ENCODE peak calls at places on chromosomes 13 and 19, in seven cellular contexts. T, Z, R, N, I, B and Q are unnamed samples.

GRCh38 chr13:28455580-28456194 is 39.2 kb downstream of the FLT1 start:
- DNase-seq in T (no peak), Z (peak), R (no peak), N (no peak), I (no peak), B (no peak), Q (no peak)

GRCh38 chr13:66339214-66339613 is 890.9 kb downstream of the PCDH9 start:
- DNase-seq in T (no peak), Z (no peak), R (no peak), N (no peak), I (no peak), B (no peak), Q (no peak)

GRCh38 chr19:21022996-21023395 is 2.5 kb downstream of the ZNF430 start:
- DNase-seq in T (no peak), Z (peak), R (peak), N (no peak), I (peak), B (no peak), Q (peak)

GRCh38 chr13:38496956-38497355 is 147.3 kb downstream of the UFM1 start:
- DNase-seq in T (no peak), Z (peak), R (no peak), N (no peak), I (no peak), B (no peak), Q (no peak)

GRCh38 chr13:113539176-113539575 is 45.4 kb upstream of the TFDP1 start:
- DNase-seq in T (no peak), Z (no peak), R (no peak), N (no peak), I (no peak), B (no peak), Q (no peak)

GRCh38 chr19:31391518-31391917 is 42.3 kb upstream of the TSHZ3 start:
- DNase-seq in T (no peak), Z (no peak), R (no peak), N (no peak), I (no peak), B (no peak), Q (no peak)

GRCh38 chr13:109479991-109480696 is 306.2 kb downstream of the IRS2 start:
- DNase-seq in T (no peak), Z (peak), R (no peak), N (peak), I (peak), B (no peak), Q (peak)

GRCh38 chr13:42747399-42747873 is 33.9 kb upstream of the FAM216B start:
- DNase-seq in T (no peak), Z (peak), R (peak), N (no peak), I (peak), B (peak), Q (peak)

GRCh38 chr13:110289174-110289573 is 17.8 kb downstream of the COL4A1 start:
- DNase-seq in T (no peak), Z (no peak), R (no peak), N (no peak), I (no peak), B (no peak), Q (no peak)

GRCh38 chr13:44399045-44399444 is 25.4 kb downstream of the SERP2 start:
- DNase-seq in T (no peak), Z (no peak), R (no peak), N (no peak), I (no peak), B (no peak), Q (no peak)

GRCh38 chr13:94535775-94536174 is 56.3 kb upstream of the DCT start:
- DNase-seq in T (no peak), Z (no peak), R (no peak), N (no peak), I (no peak), B (no peak), Q (no peak)

GRCh38 chr13:42181381-42181953 is 90.5 kb upstream of the AKAP11 start:
- DNase-seq in T (no peak), Z (peak), R (no peak), N (no peak), I (no peak), B (no peak), Q (no peak)

GRCh38 chr13:97574926-97575325 is 141.0 kb downstream of the RAP2A start:
- DNase-seq in T (no peak), Z (peak), R (no peak), N (no peak), I (peak), B (no peak), Q (no peak)

GRCh38 chr19:3603121-3603841 is 3.4 kb downstream of the TBXA2R start:
- DNase-seq in T (no peak), Z (no peak), R (no peak), N (no peak), I (no peak), B (no peak), Q (no peak)

GRCh38 chr13:75745387-75745786 is 109.3 kb downstream of the LMO7 start:
- DNase-seq in T (no peak), Z (no peak), R (no peak), N (no peak), I (no peak), B (no peak), Q (no peak)

GRCh38 chr13:102295316-102296048 is 106.4 kb downstream of the FGF14 start:
- DNase-seq in T (no peak), Z (peak), R (no peak), N (no peak), I (no peak), B (peak), Q (no peak)

GRCh38 chr13:48400820-48401219 is 12.1 kb downstream of the LPAR6 start:
- DNase-seq in T (no peak), Z (peak), R (peak), N (no peak), I (peak), B (peak), Q (peak)

GRCh38 chr19:5585461-5586299 is 17.9 kb upstream of the TINCR start:
- DNase-seq in T (no peak), Z (no peak), R (no peak), N (no peak), I (no peak), B (no peak), Q (no peak)

GRCh38 chr13:110713981-110714797 is 689 bp downstream of the ING1 start:
- DNase-seq in T (peak), Z (peak), R (no peak), N (no peak), I (peak), B (no peak), Q (peak)

GRCh38 chr13:74187564-74187963 is 53.4 kb upstream of the KLF12 start:
- DNase-seq in T (no peak), Z (no peak), R (no peak), N (no peak), I (peak), B (no peak), Q (peak)

GRCh38 chr19:18856385-18857126 is 24.8 kb downstream of the UPF1 start:
- DNase-seq in T (no peak), Z (peak), R (no peak), N (no peak), I (peak), B (no peak), Q (no peak)

GRCh38 chr13:112959206-112959605 is 9.8 kb upstream of the MCF2L start:
- DNase-seq in T (no peak), Z (peak), R (no peak), N (no peak), I (no peak), B (no peak), Q (no peak)

GRCh38 chr13:99123101-99124045 is 77.3 kb upstream of the UBAC2 start:
- DNase-seq in T (no peak), Z (no peak), R (no peak), N (no peak), I (peak), B (no peak), Q (peak)

GRCh38 chr13:23074054-23074805 is 106.5 kb upstream of the SGCG start:
- DNase-seq in T (no peak), Z (no peak), R (no peak), N (no peak), I (no peak), B (no peak), Q (no peak)

GRCh38 chr13:99916366-99917103 is 55.0 kb downstream of the ZIC5 start:
- DNase-seq in T (no peak), Z (peak), R (peak), N (no peak), I (peak), B (peak), Q (peak)

GRCh38 chr19:4647676-4648644 is 8.6 kb downstream of the TNFAIP8L1 start:
- DNase-seq in T (peak), Z (peak), R (no peak), N (no peak), I (no peak), B (no peak), Q (no peak)

GRCh38 chr19:5558101-5558621 is 9.6 kb downstream of the TINCR start:
- DNase-seq in T (no peak), Z (no peak), R (no peak), N (no peak), I (peak), B (no peak), Q (peak)

GRCh38 chr19:39941615-39942507 is 7.4 kb upstream of the FCGBP start:
- DNase-seq in T (no peak), Z (peak), R (peak), N (no peak), I (peak), B (no peak), Q (no peak)

GRCh38 chr19:10780368-10780767 is 55.6 kb downstream of the TMED1 start:
- DNase-seq in T (no peak), Z (peak), R (no peak), N (no peak), I (no peak), B (no peak), Q (no peak)

GRCh38 chr13:60318186-60318585 is 78.8 kb upstream of the TDRD3 start:
- DNase-seq in T (no peak), Z (no peak), R (no peak), N (no peak), I (no peak), B (no peak), Q (no peak)

GRCh38 chr19:1417145-1417544 is 9.8 kb downstream of the DAZAP1 start:
- DNase-seq in T (no peak), Z (no peak), R (no peak), N (no peak), I (no peak), B (no peak), Q (no peak)

GRCh38 chr19:30428856-30429255 is 56.7 kb downstream of the ZNF536 start:
- DNase-seq in T (no peak), Z (no peak), R (no peak), N (no peak), I (no peak), B (no peak), Q (no peak)

GRCh38 chr13:80273717-80274116 is 67.2 kb downstream of the SPRY2 start:
- DNase-seq in T (no peak), Z (no peak), R (no peak), N (no peak), I (no peak), B (no peak), Q (no peak)

GRCh38 chr19:6238256-6238642 is 41.5 kb downstream of the MLLT1 start:
- DNase-seq in T (no peak), Z (peak), R (no peak), N (no peak), I (no peak), B (no peak), Q (no peak)

DNA sequence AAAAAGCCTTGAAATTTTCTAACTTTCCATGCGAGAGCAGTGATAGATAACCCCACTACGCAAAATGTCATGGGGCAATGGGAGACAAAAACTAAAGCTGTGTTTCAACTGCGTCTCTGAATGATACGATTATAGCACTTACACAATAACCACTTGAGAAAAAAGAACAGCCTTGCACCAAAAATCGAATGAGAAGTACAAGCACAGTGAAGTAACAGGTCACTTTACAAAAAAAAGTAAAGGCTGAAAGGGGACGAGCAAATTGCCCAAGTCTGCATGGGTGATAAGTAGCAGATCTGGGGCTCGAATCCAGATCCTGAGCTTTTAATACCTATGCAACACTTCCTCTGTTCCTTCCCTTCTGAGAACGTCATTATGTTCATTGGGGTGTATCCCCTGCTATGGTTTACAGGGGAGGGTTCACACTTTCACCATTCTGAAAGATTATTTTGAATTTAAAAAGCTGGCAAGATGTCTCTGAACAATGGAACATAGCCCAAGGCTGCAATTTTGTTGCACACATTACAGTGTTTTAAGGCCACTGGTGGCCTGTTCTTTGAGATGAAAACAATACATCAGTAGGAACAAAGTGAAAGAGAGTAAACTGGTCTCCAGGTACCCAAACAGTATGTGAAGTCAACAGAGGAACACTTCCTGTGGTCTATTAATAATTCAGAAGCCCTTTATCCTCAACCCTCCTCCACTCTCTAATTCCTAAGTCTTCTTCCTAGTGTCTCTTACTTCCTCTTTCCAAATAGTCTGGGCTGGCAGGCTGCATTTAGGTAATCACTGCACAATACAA is 3.1 kb downstream of the CPB2 start:
- DNase-seq in T (no peak), Z (no peak), R (no peak), N (no peak), I (no peak), B (no peak), Q (no peak)
- TF ChIP-seq CTCF in T (no peak), Z (no peak), R (no peak), N (no peak), I (no peak), B (no peak), Q (no peak)

GRCh38 chr19:54168174-54168917 is 4.6 kb downstream of the TMC4 start:
- DNase-seq in T (peak), Z (peak), R (peak), N (peak), I (peak), B (peak), Q (peak)
- TF ChIP-seq CTCF in T (peak), Z (peak), R (peak), N (peak), I (peak), B (peak), Q (peak)

DNA sequence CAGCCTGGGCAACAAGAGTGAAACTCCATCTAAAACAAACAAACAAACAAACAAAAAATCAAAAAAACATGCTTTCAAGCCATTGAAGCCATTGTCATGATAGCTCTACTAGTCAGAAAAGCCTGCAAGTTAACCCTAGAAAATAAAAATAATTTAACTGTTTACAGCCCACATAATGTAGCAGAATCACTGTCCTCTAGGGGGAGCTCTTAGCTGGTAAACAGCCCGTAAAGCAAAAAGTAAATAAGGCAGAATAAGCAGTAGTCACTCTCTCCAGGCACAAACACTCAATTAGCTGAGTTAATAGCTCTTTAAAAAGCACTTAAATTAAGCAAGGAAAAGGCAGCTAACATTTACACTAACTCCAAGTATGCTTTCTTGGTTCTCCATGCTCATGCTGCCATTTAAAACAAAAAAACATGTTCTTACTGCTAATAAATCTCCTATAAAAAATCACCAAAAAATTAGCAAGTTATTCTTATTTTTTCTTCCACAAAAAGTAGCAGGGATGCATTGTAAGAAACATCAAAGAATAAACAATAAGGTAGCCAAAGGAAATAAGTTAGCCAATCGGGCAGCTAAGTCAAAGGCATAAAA is 11.3 kb downstream of the LILRB4 start:
- DNase-seq in T (no peak), Z (peak), R (no peak), N (no peak), I (peak), B (no peak), Q (no peak)
- TF ChIP-seq CTCF in T (peak), Z (peak), R (peak), N (no peak), I (peak), B (peak), Q (peak)

DNA sequence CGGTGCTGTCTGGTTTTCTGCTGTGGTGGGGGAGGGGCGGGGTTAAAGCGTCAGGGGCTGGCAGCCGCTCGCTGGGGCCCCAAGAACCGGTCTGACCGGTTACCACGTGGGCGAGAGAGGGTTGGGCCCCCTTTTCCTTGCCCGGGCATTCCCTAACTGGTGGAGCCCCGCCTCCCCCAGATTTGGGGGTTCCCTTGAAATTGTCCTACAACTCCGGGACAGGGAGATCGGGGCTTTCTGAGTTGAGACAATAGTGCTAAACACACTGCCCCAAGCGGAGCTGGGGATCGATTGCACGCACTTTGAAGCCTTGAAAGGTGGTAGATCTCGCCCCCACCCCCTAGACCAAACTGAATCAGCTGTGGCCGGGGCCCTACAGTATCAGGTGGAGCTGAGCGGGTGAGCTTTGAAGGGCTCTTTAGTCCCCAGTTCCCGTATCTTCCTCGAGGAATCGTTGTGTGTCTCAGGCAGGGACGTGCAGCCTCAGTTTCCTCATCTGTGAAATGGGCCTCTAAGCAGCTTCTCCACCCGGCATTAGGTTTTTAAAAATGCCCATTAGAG is 4.8 kb downstream of the IER2 start:
- DNase-seq in T (peak), Z (no peak), R (no peak), N (no peak), I (peak), B (no peak), Q (peak)
- TF ChIP-seq CTCF in T (peak), Z (peak), R (peak), N (no peak), I (peak), B (peak), Q (peak)

GRCh38 chr19:33998739-33999345 is 173.5 kb upstream of the LSM14A start:
- DNase-seq in T (no peak), Z (peak), R (no peak), N (no peak), I (no peak), B (no peak), Q (no peak)
- TF ChIP-seq CTCF in T (peak), Z (peak), R (no peak), N (no peak), I (peak), B (peak), Q (peak)

GRCh38 chr13:29733069-29733700 is 117.2 kb downstream of the UBL3 start:
- DNase-seq in T (no peak), Z (no peak), R (no peak), N (no peak), I (peak), B (no peak), Q (peak)

DNA sequence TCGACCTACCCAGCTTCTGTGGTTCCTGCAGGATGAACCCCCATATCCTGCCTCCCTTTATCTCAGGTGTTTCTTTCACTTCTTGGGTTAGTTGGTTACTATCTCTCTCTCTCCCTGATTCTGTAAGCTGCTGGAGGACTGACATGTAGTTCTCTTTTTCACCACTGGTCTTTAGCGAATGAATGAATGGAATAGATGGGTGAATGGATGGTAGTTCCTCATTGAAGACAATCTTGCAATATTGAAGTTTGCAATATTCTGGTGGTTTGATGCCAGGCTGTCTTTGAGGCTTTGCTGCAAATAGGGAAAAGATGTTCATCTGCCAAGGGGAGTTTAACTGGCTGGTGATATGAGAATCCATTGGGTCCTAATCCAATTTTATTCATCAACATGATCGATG is 120.2 kb downstream of the UBL3 start:
- DNase-seq in T (no peak), Z (no peak), R (no peak), N (no peak), I (no peak), B (no peak), Q (no peak)
- TF ChIP-seq CTCF in T (no peak), Z (peak), R (no peak), N (no peak), I (peak), B (no peak), Q (peak)

GRCh38 chr13:32443111-32443510 is 15.2 kb upstream of the N4BP2L1 start:
- DNase-seq in T (no peak), Z (peak), R (no peak), N (no peak), I (no peak), B (no peak), Q (no peak)
- TF ChIP-seq CTCF in T (peak), Z (peak), R (peak), N (no peak), I (peak), B (peak), Q (peak)

GRCh38 chr19:36060430-36060829 is 5.7 kb downstream of the WDR62 start:
- DNase-seq in T (no peak), Z (peak), R (no peak), N (no peak), I (peak), B (no peak), Q (peak)
- TF ChIP-seq CTCF in T (peak), Z (peak), R (peak), N (no peak), I (peak), B (peak), Q (peak)